ENCODE peak calls at places on chromosome 3, in five cellular contexts. A, B, T, U and H are unnamed samples.

GRCh38 chr3:33687406-33688010 is 30.5 kb downstream of the CLASP2 start:
- DNase-seq in B (no peak), T (peak), U (no peak), A (no peak), H (no peak)

GRCh38 chr3:27659279-27660021 is 62.7 kb downstream of the EOMES start:
- DNase-seq in U (peak), B (peak), A (peak), T (peak), H (peak)

GRCh38 chr3:39213613-39214012 is 21.2 kb upstream of the XIRP1 start:
- DNase-seq in T (no peak), B (no peak), A (no peak), U (no peak), H (no peak)

GRCh38 chr3:67296039-67296892 is 298.2 kb downstream of the KBTBD8 start:
- DNase-seq in B (no peak), U (no peak), A (no peak), T (no peak), H (no peak)

GRCh38 chr3:73055583-73056364 is 5.7 kb upstream of the EBLN2 start:
- DNase-seq in B (no peak), T (no peak), U (no peak), A (no peak), H (no peak)

GRCh38 chr3:147361671-147362420 is 44.5 kb downstream of the ZIC4 start:
- DNase-seq in A (peak), T (peak), B (peak), U (no peak), H (peak)

GRCh38 chr3:61505197-61505596 is 56.2 kb upstream of the PTPRG start:
- DNase-seq in U (no peak), A (no peak), B (no peak), T (no peak), H (no peak)

GRCh38 chr3:178849220-178849910 is 222.2 kb downstream of the ZMAT3 start:
- DNase-seq in U (no peak), A (no peak), T (peak), B (no peak), H (no peak)

GRCh38 chr3:36477655-36478054 is 97.4 kb downstream of the STAC start:
- DNase-seq in U (no peak), B (no peak), T (no peak), A (no peak), H (no peak)

GRCh38 chr3:27708246-27708645 is 13.9 kb downstream of the EOMES start:
- DNase-seq in U (no peak), A (no peak), B (no peak), T (no peak), H (no peak)

GRCh38 chr3:147405552-147406254 is 640 bp downstream of the ZIC4 start:
- DNase-seq in B (no peak), U (no peak), A (no peak), T (peak), H (no peak)

GRCh38 chr3:38834110-38834509 is 18.1 kb upstream of the SCN10A start:
- DNase-seq in B (peak), T (peak), A (no peak), U (peak), H (no peak)

GRCh38 chr3:24510030-24510648 is 15.5 kb upstream of the THRB start:
- DNase-seq in A (no peak), T (peak), U (no peak), B (no peak), H (no peak)

GRCh38 chr3:23518441-23518840 is 287.3 kb upstream of the UBE2E1 start:
- DNase-seq in A (no peak), T (peak), B (no peak), U (no peak), H (no peak)

GRCh38 chr3:81744366-81744765 is 17.1 kb downstream of the GBE1 start:
- DNase-seq in T (peak), B (peak), U (no peak), A (no peak), H (no peak)

GRCh38 chr3:95356764-95357501 is 1294.1 kb downstream of the NSUN3 start:
- DNase-seq in U (no peak), B (no peak), T (no peak), A (no peak), H (no peak)

GRCh38 chr3:102020670-102021069 is 171.4 kb downstream of the NFKBIZ start:
- DNase-seq in U (no peak), B (no peak), A (no peak), T (no peak), H (no peak)

GRCh38 chr3:71101581-71101980 is 481.9 kb downstream of the FOXP1 start:
- DNase-seq in U (no peak), B (no peak), T (no peak), A (no peak), H (no peak)

GRCh38 chr3:138234401-138235179 is 47.5 kb downstream of the ARMC8 start:
- DNase-seq in A (no peak), B (no peak), T (peak), U (no peak), H (peak)

GRCh38 chr3:16171009-16171408 is 3.5 kb upstream of the GALNT15 start:
- DNase-seq in B (no peak), U (no peak), A (no peak), T (peak), H (no peak)

GRCh38 chr3:73037369-73037699 is 24.1 kb upstream of the EBLN2 start:
- DNase-seq in T (peak), U (no peak), A (no peak), B (no peak), H (no peak)

GRCh38 chr3:141482250-141482937 is 4.4 kb upstream of the RASA2 start:
- DNase-seq in B (no peak), U (no peak), A (no peak), T (peak), H (no peak)

GRCh38 chr3:107227091-107227490 is 150.1 kb upstream of the CCDC54 start:
- DNase-seq in B (no peak), A (no peak), U (no peak), T (no peak), H (no peak)

GRCh38 chr3:127077506-127078064 is 94.7 kb downstream of the PLXNA1 start:
- DNase-seq in T (no peak), B (no peak), U (no peak), A (no peak), H (no peak)

GRCh38 chr3:37819591-37819990 is 42.1 kb upstream of the CTDSPL start:
- DNase-seq in B (no peak), U (no peak), T (no peak), A (no peak), H (no peak)

GRCh38 chr3:55604846-55605245 is 117.7 kb upstream of the WNT5A start:
- DNase-seq in B (no peak), T (no peak), U (no peak), A (no peak), H (no peak)
- TF ChIP-seq CTCF in B (no peak), T (no peak), U (no peak), A (no peak), H (no peak)

GRCh38 chr3:41418961-41419691 is 219.8 kb downstream of the CTNNB1 start:
- DNase-seq in U (no peak), A (no peak), B (no peak), T (peak), H (no peak)
- TF ChIP-seq CTCF in U (no peak), A (no peak), B (no peak), T (peak), H (no peak)

GRCh38 chr3:128107809-128108208 is 15.8 kb downstream of the RUVBL1 start:
- DNase-seq in B (no peak), T (no peak), A (no peak), U (no peak), H (no peak)

GRCh38 chr3:128113817-128114794 is 9.5 kb downstream of the RUVBL1 start:
- DNase-seq in U (no peak), B (peak), A (no peak), T (no peak), H (no peak)

GRCh38 chr3:128111147-128111546 is 12.5 kb downstream of the RUVBL1 start:
- DNase-seq in A (no peak), B (no peak), U (no peak), T (no peak), H (no peak)

DNA sequence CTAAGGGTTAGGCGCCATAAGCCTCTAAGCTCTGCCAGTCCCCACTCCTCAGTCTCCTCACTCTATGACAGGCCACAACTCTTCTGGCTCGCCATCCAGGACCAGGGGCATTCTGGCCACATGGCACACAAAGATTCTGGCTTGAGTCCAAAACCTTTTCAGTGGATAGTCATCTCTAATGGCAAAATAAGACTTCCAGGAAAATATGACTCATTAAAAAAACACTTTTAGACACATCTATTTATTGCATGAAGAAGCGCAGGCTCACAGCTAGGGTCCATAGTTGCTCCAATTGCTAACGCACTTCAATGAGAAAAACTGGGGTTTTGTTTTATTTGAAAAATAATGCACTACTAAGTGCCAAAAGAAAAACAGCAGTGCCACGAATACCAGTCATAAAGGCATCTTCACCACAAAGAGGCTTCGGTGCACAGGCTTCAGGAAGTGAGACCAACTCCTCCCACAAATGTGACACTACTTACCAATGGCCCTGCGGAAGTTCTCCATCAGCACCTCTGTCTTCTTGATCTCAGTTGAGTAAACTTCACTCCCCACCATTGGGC is 11.1 kb downstream of the RUVBL1 start:
- DNase-seq in B (no peak), U (no peak), A (no peak), T (peak), H (no peak)
- TF ChIP-seq CTCF in B (no peak), U (no peak), A (no peak), T (peak), H (no peak)

GRCh38 chr3:180855364-180855763 is 57.1 kb upstream of the FXR1 start:
- DNase-seq in U (no peak), B (no peak), T (peak), A (no peak), H (no peak)
- TF ChIP-seq CTCF in U (no peak), B (no peak), T (peak), A (no peak), H (peak)

GRCh38 chr3:197722734-197723133 is 14.0 kb downstream of the RUBCN start:
- DNase-seq in B (no peak), A (no peak), T (no peak), U (no peak), H (no peak)
- TF ChIP-seq CTCF in B (no peak), A (no peak), T (no peak), U (no peak), H (no peak)

GRCh38 chr3:145411605-145412004 is 749.4 kb downstream of the PLOD2 start:
- DNase-seq in T (no peak), B (no peak), U (no peak), A (no peak), H (no peak)
- TF ChIP-seq CTCF in T (no peak), B (no peak), U (no peak), A (no peak), H (no peak)

DNA sequence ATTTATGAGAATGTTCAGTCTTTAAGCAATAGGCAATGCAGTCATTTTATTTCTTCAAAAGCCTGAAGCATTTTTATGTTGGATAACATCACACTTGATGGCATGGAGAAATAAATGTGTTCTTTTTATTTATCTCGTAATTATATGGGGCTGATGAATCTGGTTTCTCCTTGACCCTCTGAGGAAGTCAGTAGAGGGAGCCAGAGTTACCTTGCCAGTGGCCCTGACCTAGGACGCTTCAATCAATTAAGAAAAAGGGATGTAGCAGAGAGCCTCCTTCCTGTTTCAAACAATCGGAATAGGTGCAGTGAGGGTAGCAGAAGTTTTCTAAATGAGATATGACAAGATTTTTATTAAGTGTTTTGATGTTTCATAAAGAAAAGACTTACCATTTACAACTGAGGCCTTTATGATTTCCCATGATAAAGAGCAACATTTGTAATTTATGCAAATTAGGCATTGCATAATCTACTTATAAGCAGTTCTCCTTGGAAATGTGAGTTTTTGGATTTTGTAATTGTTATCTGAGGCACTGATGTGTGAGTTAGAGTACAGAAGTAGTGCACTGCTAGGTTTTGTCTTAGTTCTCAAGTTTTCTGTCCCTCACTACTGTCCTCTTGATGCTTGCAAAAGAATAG is 129.1 kb downstream of the RAP2B start:
- DNase-seq in U (no peak), B (no peak), A (no peak), T (peak), H (no peak)
- TF ChIP-seq CTCF in U (peak), B (no peak), A (peak), T (peak), H (peak)

GRCh38 chr3:115084686-115085085 is 62.4 kb downstream of the ZBTB20 start:
- DNase-seq in T (no peak), A (no peak), U (no peak), B (no peak), H (no peak)

GRCh38 chr3:115087512-115087911 is 59.6 kb downstream of the ZBTB20 start:
- DNase-seq in U (no peak), T (no peak), A (no peak), B (no peak), H (no peak)

GRCh38 chr3:115086379-115086778 is 60.7 kb downstream of the ZBTB20 start:
- DNase-seq in T (no peak), U (no peak), A (no peak), B (no peak), H (no peak)

GRCh38 chr3:115081444-115081843 is 65.6 kb downstream of the ZBTB20 start:
- DNase-seq in U (no peak), A (no peak), B (no peak), T (no peak), H (no peak)

GRCh38 chr3:115085197-115085865 is 61.8 kb downstream of the ZBTB20 start:
- DNase-seq in A (no peak), U (no peak), T (no peak), B (no peak), H (no peak)
- TF ChIP-seq CTCF in A (peak), U (no peak), T (peak), B (no peak), H (no peak)